ENCODE peak calls at places on chromosome 14, in seven cellular contexts. M is GM23248, K is GM23338, J is neural progenitor cell, S is PC-3, R is MM.1S, U is HCT116. F is an unnamed sample.

GRCh38 chr14:81402123-81402495 is 2.0 kb upstream of the STON2 start:
- DNase-seq in M (peak; percentile 66), K (no peak), J (no peak), S (peak; percentile 62), R (no peak), U (no peak), F (no peak)

GRCh38 chr14:72609205-72609916 is 284.5 kb downstream of the DPF3 start:
- DNase-seq in M (no peak), K (no peak), J (no peak), S (no peak), R (no peak), U (no peak), F (no peak)

GRCh38 chr14:79557309-79557708 is 654.0 kb downstream of the DIO2 start:
- DNase-seq in M (no peak), K (no peak), J (no peak), S (peak; percentile 25), R (no peak), U (no peak), F (no peak)

GRCh38 chr14:95196268-95196667 is 38.9 kb upstream of the DICER1 start:
- DNase-seq in M (no peak), K (peak; percentile 45), J (no peak), S (peak; percentile 14), R (no peak), U (peak; percentile 6), F (no peak)

GRCh38 chr14:44961151-44961729 is 507 bp downstream of the KLHL28 start:
- DNase-seq in M (peak; percentile 85), K (peak; percentile 78), J (peak; percentile 73), S (peak; percentile 57), R (peak; percentile 43), U (no peak), F (peak; percentile 77)

GRCh38 chr14:39005044-39005736 is 97.8 kb downstream of the SEC23A start:
- DNase-seq in M (no peak), K (no peak), J (no peak), S (no peak), R (no peak), U (no peak), F (peak; percentile 52)

GRCh38 chr14:84482256-84483071 is 1047.5 kb upstream of the FLRT2 start:
- DNase-seq in M (peak; percentile 38), K (no peak), J (peak; percentile 53), S (peak; percentile 58), R (no peak), U (no peak), F (no peak)

GRCh38 chr14:24692382-24693352 is 58.7 kb upstream of the GZMB start:
- DNase-seq in M (no peak), K (no peak), J (no peak), S (no peak), R (no peak), U (no peak), F (no peak)

GRCh38 chr14:24595046-24595808 is 14.3 kb downstream of the GZMH start:
- DNase-seq in M (no peak), K (no peak), J (no peak), S (no peak), R (no peak), U (no peak), F (no peak)

GRCh38 chr14:76538648-76539008 is 162.7 kb downstream of the ESRRB start:
- DNase-seq in M (no peak), K (no peak), J (no peak), S (no peak), R (no peak), U (no peak), F (no peak)

GRCh38 chr14:51780006-51780692 is 80.3 kb upstream of the GNG2 start:
- DNase-seq in M (peak; percentile 72), K (peak; percentile 89), J (peak; percentile 81), S (peak; percentile 85), R (peak; percentile 57), U (peak; percentile 49), F (peak; percentile 87)

GRCh38 chr14:39247256-39247655 is 13.5 kb downstream of the MIA2 start:
- DNase-seq in M (peak; percentile 91), K (no peak), J (no peak), S (peak; percentile 94), R (no peak), U (no peak), F (no peak)

GRCh38 chr14:91175296-91175695 is 61.4 kb downstream of the DGLUCY start:
- DNase-seq in M (no peak), K (no peak), J (no peak), S (no peak), R (no peak), U (no peak), F (no peak)

GRCh38 chr14:29928342-29928640 is 644 bp upstream of the PRKD1 start:
- DNase-seq in M (peak; percentile 16), K (peak; percentile 58), J (no peak), S (no peak), R (no peak), U (no peak), F (no peak)
- H3K4me3 ChIP-seq in M (peak overlapping the region; percentile 95), K (peak overlapping the region; percentile 81), J (peak overlapping the region; percentile 97), S (peak overlapping the region; percentile 37), R (no peak overlapping the region), U (no peak overlapping the region), F (peak overlapping the region; percentile 88)

GRCh38 chr14:64198486-64198885 is 95.7 kb downstream of the ESR2 start:
- DNase-seq in M (no peak), K (no peak), J (no peak), S (no peak), R (no peak), U (no peak), F (no peak)

GRCh38 chr14:64195194-64195593 is 99.0 kb downstream of the ESR2 start:
- DNase-seq in M (no peak), K (no peak), J (no peak), S (no peak), R (peak; percentile 39), U (no peak), F (no peak)

GRCh38 chr14:64196026-64196425 is 98.1 kb downstream of the ESR2 start:
- DNase-seq in M (no peak), K (no peak), J (no peak), S (no peak), R (no peak), U (no peak), F (no peak)

GRCh38 chr14:64198021-64198420 is 96.2 kb downstream of the ESR2 start:
- DNase-seq in M (no peak), K (no peak), J (no peak), S (no peak), R (no peak), U (no peak), F (no peak)

DNA sequence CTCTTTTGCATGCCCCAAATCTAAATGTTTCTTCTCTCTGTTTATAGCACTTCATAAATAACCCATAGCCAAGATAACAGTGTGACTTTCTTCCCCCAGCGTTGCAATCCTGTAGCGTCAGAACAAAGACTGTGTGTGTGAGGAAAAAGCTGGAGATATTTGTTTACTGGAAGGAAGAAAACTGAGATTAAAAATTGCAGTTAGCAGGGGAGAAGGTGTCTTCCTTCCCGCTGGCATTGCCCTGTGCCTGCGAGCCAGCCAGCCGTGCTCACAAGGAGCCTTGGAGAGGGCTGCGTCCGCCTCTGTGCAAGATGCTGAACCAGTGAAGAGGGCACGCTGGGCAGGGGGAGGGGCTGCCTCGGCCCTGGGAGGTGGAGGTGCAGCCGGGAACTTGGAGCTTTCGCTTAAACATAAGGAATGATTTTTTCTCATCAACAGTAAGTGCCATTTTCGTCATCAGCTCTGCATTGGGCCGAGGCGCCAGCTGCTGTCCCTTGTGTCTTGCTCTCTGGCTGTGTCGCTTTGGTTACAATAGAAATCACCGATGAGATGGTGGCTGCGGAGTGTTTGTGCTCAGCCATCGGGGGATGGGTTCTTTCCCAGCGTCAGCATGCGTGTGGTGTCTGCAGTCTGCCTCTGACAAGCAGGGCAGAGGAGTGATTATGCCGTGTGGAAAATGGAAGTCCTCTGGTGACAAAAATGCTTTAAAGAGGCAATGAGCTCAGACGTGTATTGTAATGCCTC is 97.3 kb downstream of the ESR2 start:
- DNase-seq in M (peak; percentile 70), K (peak; percentile 77), J (peak; percentile 75), S (no peak), R (no peak), U (no peak), F (peak; percentile 67)
- TF ChIP-seq EZH2phosphoT487 in M (no peak), K (no peak), J (no peak), S (no peak), R (no peak), U (no peak), F (no peak)

GRCh38 chr14:26206640-26207039 is 391.2 kb downstream of the NOVA1 start:
- DNase-seq in M (no peak), K (no peak), J (no peak), S (peak; percentile 16), R (no peak), U (no peak), F (no peak)

GRCh38 chr14:26200675-26201074 is 397.2 kb downstream of the NOVA1 start:
- DNase-seq in M (peak; percentile 71), K (no peak), J (no peak), S (peak; percentile 73), R (no peak), U (no peak), F (no peak)

GRCh38 chr14:26204362-26204953 is 393.4 kb downstream of the NOVA1 start:
- DNase-seq in M (peak; percentile 26), K (peak; percentile 49), J (peak; percentile 53), S (no peak), R (no peak), U (no peak), F (peak; percentile 6)

GRCh38 chr14:26199599-26200370 is 398.0 kb downstream of the NOVA1 start:
- DNase-seq in M (peak; percentile 42), K (no peak), J (no peak), S (peak; percentile 46), R (peak; percentile 71), U (no peak), F (no peak)

GRCh38 chr14:26204954-26205479 is 392.8 kb downstream of the NOVA1 start:
- DNase-seq in M (peak; percentile 40), K (peak; percentile 71), J (peak; percentile 80), S (no peak), R (no peak), U (no peak), F (peak; percentile 33)
- TF ChIP-seq EZH2 in M (no peak), K (no peak), J (no peak), S (no peak), R (no peak), U (no peak), F (peak; percentile 73)

DNA sequence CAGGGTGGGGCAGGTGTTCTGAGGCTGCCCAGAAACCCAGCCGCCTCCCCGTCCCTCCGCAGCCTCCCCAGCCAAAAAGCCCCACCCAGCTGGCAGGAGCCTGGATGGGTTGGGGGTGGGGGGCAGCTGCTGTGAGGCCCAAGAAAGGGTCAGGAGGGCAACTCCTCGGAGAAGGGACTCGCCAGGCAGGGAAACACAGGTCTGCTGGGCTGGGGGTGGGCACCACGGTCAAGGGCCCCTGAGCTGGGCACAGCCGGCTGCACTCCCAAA is 11.1 kb downstream of the AHNAK2 start:
- DNase-seq in M (no peak), K (no peak), J (no peak), S (no peak), R (no peak), U (no peak), F (no peak)
- H3K4me3 ChIP-seq in M (peak overlapping the region; percentile 78), K (peak overlapping the region; percentile 61), J (no peak overlapping the region), S (peak overlapping the region; percentile 56), R (no peak overlapping the region), U (peak overlapping the region; percentile 56), F (no peak overlapping the region)

F was measured in hepatocyte.